ENCODE peak calls at places on chromosomes 2 and 18, in nine cellular contexts. I, S, A, B, G, T, Y, E and N are unnamed samples.

GRCh38 chr2:235591921-235592320 is 98.1 kb downstream of the AGAP1 start:
- DNase-seq in B (no peak), A (no peak), G (no peak), T (no peak), I (no peak), E (no peak), Y (no peak), S (no peak), N (no peak)

GRCh38 chr2:200794143-200794542 is 17.6 kb upstream of the BZW1 start:
- DNase-seq in Y (no peak), A (no peak), T (no peak), G (no peak), S (no peak), B (no peak), E (no peak), I (no peak), N (no peak)

GRCh38 chr2:10097352-10098148 is 17.3 kb upstream of the CYS1 start:
- DNase-seq in A (no peak), Y (peak), E (no peak), T (no peak), I (peak), G (peak), B (no peak), S (peak), N (peak)

GRCh38 chr2:219309278-219309677 is at the start of gene PTPRN:
- DNase-seq in I (no peak), T (no peak), A (no peak), Y (peak), E (peak), B (no peak), G (no peak), S (no peak), N (no peak)

GRCh38 chr2:224638338-224638823 is 53.2 kb upstream of the CUL3 start:
- DNase-seq in S (no peak), G (no peak), I (no peak), T (peak), B (no peak), E (no peak), A (no peak), Y (no peak), N (no peak)

GRCh38 chr2:235521844-235522243 is 28.0 kb downstream of the AGAP1 start:
- DNase-seq in G (peak), S (no peak), T (no peak), Y (peak), B (no peak), A (no peak), I (no peak), E (no peak), N (no peak)

GRCh38 chr2:121099329-121100318 is 185.4 kb downstream of the TFCP2L1 start:
- DNase-seq in Y (peak), A (no peak), G (no peak), E (no peak), S (no peak), B (no peak), I (no peak), T (no peak), N (no peak)

GRCh38 chr2:217412721-217413120 is 552.9 kb upstream of the TNP1 start:
- DNase-seq in T (no peak), G (no peak), S (no peak), A (no peak), I (no peak), B (no peak), E (no peak), Y (no peak), N (peak)

GRCh38 chr2:10750610-10751009 is 29.2 kb downstream of the ATP6V1C2 start:
- DNase-seq in G (no peak), E (no peak), I (no peak), S (no peak), Y (no peak), A (no peak), T (no peak), B (no peak), N (no peak)

GRCh38 chr2:68031546-68032160 is 31.2 kb downstream of the C1D start:
- DNase-seq in T (peak), Y (peak), B (no peak), A (no peak), E (peak), S (peak), I (no peak), G (no peak), N (no peak)

GRCh38 chr18:12640881-12641200 is 17.1 kb downstream of the SPIRE1 start:
- DNase-seq in I (no peak), T (no peak), E (no peak), Y (no peak), S (no peak), A (no peak), B (no peak), G (no peak), N (no peak)

GRCh38 chr2:69163109-69163508 is 150.1 kb downstream of the ANTXR1 start:
- DNase-seq in G (no peak), A (no peak), E (no peak), S (no peak), B (no peak), I (no peak), Y (no peak), T (no peak), N (no peak)

GRCh38 chr2:170717599-170717963 is 2.4 kb downstream of the SP5 start:
- DNase-seq in Y (no peak), T (no peak), G (no peak), S (no peak), A (no peak), B (no peak), I (no peak), E (no peak), N (no peak)